ENCODE peak calls at places on chromosomes 16 and 17, in seven cellular contexts. J, S, I, X, H, M and W are unnamed samples. For H3K27me3, the result is how much of the 10 kb centered on the place peaks cover.

GRCh38 chr17:58802188-58802587 is 46.5 kb downstream of the PPM1E start:
- DNase-seq in M (no peak), I (no peak), J (no peak), H (no peak), S (no peak), X (no peak), W (no peak)

GRCh38 chr17:50064253-50064991 is 8.5 kb downstream of the ITGA3 start:
- DNase-seq in I (peak), J (peak), X (no peak), M (peak), H (peak), S (no peak), W (peak)

GRCh38 chr16:53358884-53359283 is 75.4 kb upstream of the RBL2 start:
- DNase-seq in M (no peak), H (no peak), I (no peak), X (no peak), J (no peak), S (no peak), W (no peak)

GRCh38 chr16:87702325-87702811 is 63.4 kb downstream of the KLHDC4 start:
- DNase-seq in I (peak), M (no peak), H (no peak), J (no peak), S (peak), X (no peak), W (no peak)

GRCh38 chr17:20310481-20310880 is 156.9 kb downstream of the LGALS9B start:
- DNase-seq in X (no peak), J (no peak), I (no peak), H (no peak), S (no peak), M (no peak), W (no peak)

GRCh38 chr16:67198238-67198734 is 645 bp upstream of the ELMO3 start:
- DNase-seq in H (no peak), M (no peak), I (no peak), S (peak), J (peak), X (no peak), W (no peak)

GRCh38 chr16:88534731-88535141 is 35.5 kb upstream of the ZC3H18 start:
- DNase-seq in I (peak), J (peak), X (no peak), M (no peak), S (peak), H (peak), W (peak)

GRCh38 chr17:43832976-43833829 is at the start of gene MPP3:
- DNase-seq in I (peak), X (peak), H (peak), M (peak), S (peak), J (peak), W (peak)

GRCh38 chr16:50593410-50594139 is 45.4 kb downstream of the NKD1 start:
- DNase-seq in S (peak), I (peak), J (no peak), H (no peak), X (no peak), M (no peak), W (no peak)

GRCh38 chr16:4131621-4132020 is 15.4 kb upstream of the ADCY9 start:
- DNase-seq in S (no peak), H (no peak), J (no peak), I (no peak), X (no peak), M (no peak), W (no peak)

GRCh38 chr17:35344262-35344661 is 29.2 kb downstream of the SLFN11 start:
- DNase-seq in M (no peak), H (no peak), S (no peak), J (no peak), I (no peak), X (no peak), W (no peak)

GRCh38 chr17:6831662-6832263 is at the start of gene TEKT1:
- DNase-seq in H (peak), I (peak), M (peak), X (peak), J (peak), S (peak), W (peak)

GRCh38 chr17:36940313-36941264 is 3.3 kb downstream of the LHX1 start:
- DNase-seq in S (peak), J (no peak), M (no peak), I (no peak), X (no peak), H (no peak), W (no peak)

GRCh38 chr16:3938843-3939624 is 58.5 kb upstream of the CREBBP start:
- DNase-seq in X (peak), S (peak), J (peak), H (peak), M (no peak), I (peak), W (peak)

GRCh38 chr16:71358464-71359031 is at the start of gene CALB2:
- DNase-seq in S (peak), H (peak), I (peak), X (peak), M (peak), J (peak), W (peak)

GRCh38 chr17:81243333-81243664 is 4.2 kb downstream of the NDUFAF8 start:
- DNase-seq in X (no peak), H (no peak), J (no peak), S (no peak), M (no peak), I (no peak), W (no peak)

GRCh38 chr17:47785538-47786123 is 36.0 kb downstream of the OSBPL7 start:
- DNase-seq in J (no peak), S (peak), M (no peak), I (peak), H (no peak), X (peak), W (peak)
- H3K27me3 ChIP-seq in J (under half), S (half or more), M (under half), I (under half), H (under half), X (under half), W (half or more)

DNA sequence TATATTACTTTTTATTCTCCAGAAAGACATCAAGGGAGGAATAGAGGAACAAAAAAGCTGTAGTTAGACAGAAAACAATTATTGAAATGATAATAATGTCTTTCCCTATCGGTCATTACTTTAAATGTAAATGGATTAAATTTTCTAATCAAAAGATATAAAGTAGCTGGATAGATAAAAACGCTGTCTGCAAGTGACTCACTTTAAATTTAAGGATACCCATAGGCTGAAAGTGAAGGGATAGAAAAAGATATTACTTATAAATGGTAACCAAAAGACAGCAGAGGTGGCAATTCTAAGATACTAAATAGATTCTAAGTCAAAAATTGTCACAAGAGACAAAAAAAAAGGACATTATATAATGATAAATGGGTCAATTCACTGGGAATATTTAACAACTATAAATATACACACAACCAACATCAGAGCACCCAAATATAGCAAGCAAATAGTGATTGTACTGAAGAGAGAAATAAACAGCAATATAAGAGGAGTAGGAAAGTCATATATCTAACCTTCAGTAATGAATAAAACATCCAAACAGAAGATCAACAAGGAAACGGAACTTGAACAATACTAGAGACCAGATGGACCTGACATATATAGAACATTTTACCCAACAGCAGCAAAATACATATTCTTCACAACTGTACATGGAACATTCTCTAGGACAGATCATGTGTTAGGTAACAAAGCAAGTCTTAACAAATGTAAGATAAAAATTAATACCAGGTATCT is 116.9 kb downstream of the BRIP1 start:
- DNase-seq in X (no peak), J (no peak), S (no peak), M (no peak), H (no peak), I (no peak), W (no peak)
- H3K4me3 ChIP-seq in X (no peak), J (no peak), S (no peak), M (no peak), H (no peak), I (no peak), W (no peak)

GRCh38 chr17:66916946-66917345 is 47.6 kb upstream of the CACNG4 start:
- DNase-seq in I (no peak), H (no peak), S (no peak), M (no peak), X (no peak), J (no peak), W (no peak)
- H3K27me3 ChIP-seq in I (under half), H (under half), S (under half), M (under half), X (under half), J (under half), W (under half)

GRCh38 chr17:82839617-82840292 is at the start of gene ZNF750:
- DNase-seq in J (no peak), I (no peak), S (no peak), H (no peak), X (no peak), M (no peak), W (no peak)
- H3K4me3 ChIP-seq in J (no peak), I (no peak), S (no peak), H (no peak), X (no peak), M (no peak), W (no peak)